ENCODE peak calls at places on chromosomes 16 and 17, in seven cellular contexts. S, M, G, X, R, A and C are unnamed samples.

GRCh38 chr16:86319871-86320270 is 190.5 kb upstream of the FOXF1 start:
- DNase-seq in S (no peak), M (peak), G (peak), X (no peak), R (no peak), A (no peak), C (no peak)

GRCh38 chr17:32933881-32934280 is 5.9 kb downstream of the TMEM98 start:
- DNase-seq in S (no peak), M (peak), G (no peak), X (no peak), R (no peak), A (no peak), C (peak)

GRCh38 chr16:24471616-24472015 is 67.8 kb upstream of the RBBP6 start:
- DNase-seq in S (no peak), M (no peak), G (no peak), X (no peak), R (no peak), A (no peak), C (no peak)

GRCh38 chr17:32870969-32871368 is 6.0 kb downstream of the MYO1D start:
- DNase-seq in S (no peak), M (no peak), G (peak), X (no peak), R (no peak), A (no peak), C (no peak)

GRCh38 chr16:56967733-56968132 is 6.0 kb downstream of the CETP start:
- DNase-seq in S (peak), M (no peak), G (no peak), X (no peak), R (no peak), A (no peak), C (no peak)

GRCh38 chr17:79235808-79236207 is 161.2 kb downstream of the ENGASE start:
- DNase-seq in S (no peak), M (no peak), G (no peak), X (no peak), R (no peak), A (no peak), C (no peak)

GRCh38 chr17:45060382-45060823 is 714 bp upstream of the NMT1 start:
- DNase-seq in S (no peak), M (no peak), G (no peak), X (no peak), R (no peak), A (no peak), C (no peak)

GRCh38 chr17:57001541-57001940 is 23.6 kb downstream of the SCPEP1 start:
- DNase-seq in S (no peak), M (no peak), G (no peak), X (no peak), R (no peak), A (no peak), C (no peak)

GRCh38 chr16:46632778-46633733 is 11.9 kb upstream of the SHCBP1 start:
- DNase-seq in S (peak), M (no peak), G (no peak), X (no peak), R (no peak), A (no peak), C (no peak)

GRCh38 chr16:49622084-49622390 is 233.9 kb downstream of the ZNF423 start:
- DNase-seq in S (no peak), M (no peak), G (no peak), X (no peak), R (no peak), A (no peak), C (no peak)

GRCh38 chr16:58148099-58148498 is 18.9 kb upstream of the CFAP20 start:
- DNase-seq in S (no peak), M (no peak), G (no peak), X (no peak), R (no peak), A (no peak), C (no peak)

GRCh38 chr16:89241187-89242003 is 23.9 kb downstream of the ZNF778 start:
- DNase-seq in S (peak), M (peak), G (peak), X (peak), R (peak), A (peak), C (peak)

GRCh38 chr16:69187891-69188451 is 1.0 kb downstream of the SNTB2 start:
- DNase-seq in S (peak), M (no peak), G (peak), X (peak), R (no peak), A (no peak), C (peak)

GRCh38 chr17:73782641-73783381 is 138.6 kb upstream of the SDK2 start:
- DNase-seq in S (no peak), M (no peak), G (no peak), X (peak), R (no peak), A (peak), C (peak)

GRCh38 chr16:74309789-74310781 is 13.5 kb downstream of the PSMD7 start:
- DNase-seq in S (peak), M (peak), G (peak), X (peak), R (peak), A (peak), C (peak)

GRCh38 chr17:72438783-72439182 is 318.0 kb downstream of the SOX9 start:
- DNase-seq in S (no peak), M (no peak), G (no peak), X (no peak), R (no peak), A (no peak), C (no peak)

GRCh38 chr17:72444517-72445054 is 323.8 kb downstream of the SOX9 start:
- DNase-seq in S (no peak), M (no peak), G (no peak), X (no peak), R (no peak), A (no peak), C (no peak)

GRCh38 chr17:72439893-72440502 is 319.2 kb downstream of the SOX9 start:
- DNase-seq in S (no peak), M (no peak), G (no peak), X (no peak), R (no peak), A (no peak), C (no peak)

GRCh38 chr17:72440961-72441360 is 320.1 kb downstream of the SOX9 start:
- DNase-seq in S (no peak), M (no peak), G (no peak), X (no peak), R (no peak), A (no peak), C (no peak)

GRCh38 chr17:72441899-72442298 is 321.1 kb downstream of the SOX9 start:
- DNase-seq in S (no peak), M (no peak), G (no peak), X (no peak), R (no peak), A (no peak), C (no peak)
- H3K9ac ChIP-seq in S (no peak), M (no peak), G (no peak), X (no peak), R (no peak), A (no peak), C (no peak)

DNA sequence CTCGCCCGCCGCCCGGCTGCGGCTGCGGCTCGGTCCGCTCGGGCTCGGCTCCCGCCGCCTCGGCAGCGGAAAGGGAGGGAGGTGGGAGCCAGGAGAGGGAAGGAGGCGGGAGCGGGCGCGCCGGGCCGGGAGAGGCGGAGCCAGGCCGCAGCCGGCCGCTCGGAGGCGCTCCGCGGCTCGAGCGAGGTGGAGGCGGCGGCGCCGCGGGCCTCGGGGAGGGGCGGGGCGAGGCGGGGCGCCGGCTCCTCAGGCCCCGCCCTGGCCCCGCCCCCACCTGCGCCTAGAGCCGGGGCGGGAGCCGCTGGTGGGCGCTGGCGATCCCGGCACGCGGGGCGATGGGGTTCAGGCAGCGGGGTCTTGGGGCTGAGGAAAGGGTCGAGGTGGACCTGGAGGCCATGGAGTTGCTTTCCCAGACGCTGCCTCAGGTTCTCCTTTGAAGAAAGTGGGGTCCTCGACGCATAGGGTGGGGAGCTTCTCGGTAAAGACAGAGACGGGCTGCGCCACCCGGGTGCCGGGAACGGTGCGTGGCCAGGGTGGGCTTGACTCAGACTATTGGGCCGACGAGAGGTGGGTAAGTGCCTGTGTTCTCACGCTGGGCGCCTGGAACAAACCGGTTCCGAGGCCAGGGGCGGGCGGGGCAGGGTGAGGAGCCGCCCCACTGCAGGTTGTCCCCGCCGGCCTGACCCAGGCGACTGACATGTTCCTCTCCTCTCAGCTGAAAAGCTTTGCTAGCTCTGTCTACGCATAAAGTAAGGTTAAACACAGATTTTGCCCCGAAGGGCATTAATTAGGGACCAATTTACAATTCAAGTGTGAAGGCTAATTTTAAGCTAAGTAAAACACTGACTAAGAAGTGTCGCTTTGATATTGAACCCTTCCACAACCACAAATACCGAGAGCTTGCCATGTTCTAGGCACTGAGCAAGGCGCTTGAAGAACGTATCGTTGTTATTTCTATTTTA is at the start of gene CMTM4:
- DNase-seq in S (peak), M (peak), G (peak), X (peak), R (peak), A (peak), C (peak)
- TF ChIP-seq CTCF in S (peak), M (peak), G (no peak), X (no peak), R (peak), A (peak), C (peak)

GRCh38 chr16:30351586-30352419 is 3.3 kb downstream of the CD2BP2 start:
- DNase-seq in S (no peak), M (peak), G (peak), X (peak), R (no peak), A (peak), C (peak)

GRCh38 chr16:30355144-30355953 is at the start of gene CD2BP2:
- DNase-seq in S (peak), M (peak), G (peak), X (peak), R (peak), A (peak), C (peak)

GRCh38 chr16:30354423-30355143 is 525 bp downstream of the CD2BP2 start:
- DNase-seq in S (no peak), M (peak), G (no peak), X (peak), R (peak), A (no peak), C (peak)

GRCh38 chr16:30352488-30353401 is 2.4 kb downstream of the CD2BP2 start:
- DNase-seq in S (peak), M (no peak), G (no peak), X (no peak), R (peak), A (no peak), C (no peak)

DNA sequence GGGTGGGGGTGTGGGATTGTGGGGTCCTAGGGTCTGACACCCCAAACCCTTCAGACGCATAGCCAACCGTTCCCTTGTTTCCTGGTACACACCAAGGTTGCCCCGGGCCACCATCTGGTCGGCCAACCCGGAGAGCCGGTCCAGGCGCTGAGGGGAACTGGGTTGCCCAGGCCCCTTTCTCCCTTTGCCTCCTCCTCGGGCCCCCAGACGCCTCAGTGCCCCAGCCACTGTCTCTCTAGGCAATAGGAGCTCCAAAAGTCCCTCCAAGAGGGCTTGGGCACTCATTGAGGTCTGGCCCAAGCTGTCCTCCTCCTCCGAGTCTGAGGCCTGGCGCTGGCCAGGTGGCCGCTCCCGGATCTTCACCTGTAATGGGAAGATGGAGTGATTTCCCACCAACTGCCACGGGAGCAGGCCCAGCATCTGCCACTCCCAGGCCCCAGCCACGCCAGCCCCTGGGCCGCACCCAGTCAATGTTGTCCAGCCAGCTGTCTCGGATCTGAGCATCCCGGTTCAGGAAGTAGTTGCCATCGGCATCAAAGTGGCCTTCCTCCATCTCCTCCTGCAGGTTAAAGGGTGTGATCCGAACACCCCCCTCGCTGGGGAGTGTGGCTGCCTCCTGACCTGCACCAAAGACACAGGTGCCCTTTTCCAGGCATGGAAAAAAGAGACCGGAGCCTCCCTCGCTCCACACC is 1.5 kb downstream of the CD2BP2 start:
- DNase-seq in S (no peak), M (no peak), G (no peak), X (no peak), R (no peak), A (no peak), C (no peak)
- H3K4me3 ChIP-seq in S (peak), M (no peak), G (peak), X (peak), R (peak), A (peak), C (peak)

DNA sequence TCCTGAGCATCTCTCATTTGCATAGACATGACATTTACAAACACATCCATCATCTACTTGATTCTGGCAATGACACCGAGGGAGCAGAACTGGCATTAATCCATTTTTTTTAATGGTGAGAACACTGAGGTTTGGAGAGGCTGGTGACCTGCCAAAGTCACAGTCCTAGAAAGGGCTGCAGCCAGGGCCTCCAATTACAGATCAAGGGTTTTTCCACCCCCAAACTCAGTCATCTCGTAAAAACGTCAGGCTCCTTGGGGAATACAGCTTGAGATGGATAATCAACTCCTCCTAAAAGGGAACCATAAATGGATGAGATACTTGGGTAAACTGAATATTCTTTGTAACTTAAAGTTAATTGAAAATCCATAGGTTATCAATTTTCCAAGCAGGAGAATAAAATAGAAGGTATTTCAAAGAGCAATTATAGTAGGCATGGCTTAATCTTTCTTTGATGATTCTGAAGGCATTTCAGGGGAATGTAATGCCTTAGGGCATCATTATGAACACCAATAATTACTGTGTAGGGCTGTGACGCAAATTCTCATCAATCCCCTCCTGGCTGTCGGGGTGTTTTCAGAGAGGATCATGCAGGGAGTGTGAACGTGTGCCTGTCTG is 9.5 kb upstream of the MEOX1 start:
- DNase-seq in S (no peak), M (no peak), G (no peak), X (no peak), R (no peak), A (no peak), C (peak)
- H3K9ac ChIP-seq in S (no peak), M (no peak), G (no peak), X (no peak), R (no peak), A (no peak), C (no peak)

GRCh38 chr16:50939356-50939755 is 197.5 kb downstream of the CYLD start:
- DNase-seq in S (no peak), M (no peak), G (no peak), X (no peak), R (no peak), A (no peak), C (no peak)

GRCh38 chr16:50941651-50942050 is 199.8 kb downstream of the CYLD start:
- DNase-seq in S (no peak), M (no peak), G (no peak), X (no peak), R (no peak), A (no peak), C (no peak)

GRCh38 chr16:50940275-50940854 is 198.5 kb downstream of the CYLD start:
- DNase-seq in S (no peak), M (no peak), G (no peak), X (no peak), R (no peak), A (no peak), C (no peak)

GRCh38 chr16:50944431-50944830 is 202.5 kb downstream of the CYLD start:
- DNase-seq in S (no peak), M (no peak), G (no peak), X (no peak), R (no peak), A (no peak), C (no peak)

GRCh38 chr16:50942143-50942542 is 200.3 kb downstream of the CYLD start:
- DNase-seq in S (no peak), M (no peak), G (no peak), X (no peak), R (no peak), A (no peak), C (no peak)
- TF ChIP-seq CTCF in S (no peak), M (no peak), G (no peak), X (no peak), R (no peak), A (peak), C (no peak)

DNA sequence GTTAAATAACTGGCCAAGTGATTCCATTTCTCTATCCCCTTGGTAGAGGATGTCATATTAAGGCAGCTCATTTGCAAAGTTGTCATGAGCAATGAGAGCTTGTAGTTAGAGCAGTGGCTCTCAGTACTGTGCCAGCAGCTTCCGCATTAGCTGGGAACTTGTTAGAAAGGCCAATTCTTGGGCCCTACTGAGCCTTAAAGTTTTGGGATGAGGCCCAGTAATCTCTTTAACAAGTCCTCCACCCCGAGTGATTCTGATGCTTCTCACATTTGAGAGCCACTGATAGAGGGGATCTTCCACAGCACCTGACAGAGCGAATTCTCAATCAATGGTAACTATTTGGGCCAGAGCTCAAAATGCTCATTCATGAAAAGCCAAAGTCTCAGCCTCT is 20.2 kb upstream of the CCL1 start:
- DNase-seq in S (no peak), M (no peak), G (no peak), X (no peak), R (no peak), A (no peak), C (no peak)
- H3K4me3 ChIP-seq in S (no peak), M (no peak), G (no peak), X (no peak), R (no peak), A (no peak), C (no peak)

DNA sequence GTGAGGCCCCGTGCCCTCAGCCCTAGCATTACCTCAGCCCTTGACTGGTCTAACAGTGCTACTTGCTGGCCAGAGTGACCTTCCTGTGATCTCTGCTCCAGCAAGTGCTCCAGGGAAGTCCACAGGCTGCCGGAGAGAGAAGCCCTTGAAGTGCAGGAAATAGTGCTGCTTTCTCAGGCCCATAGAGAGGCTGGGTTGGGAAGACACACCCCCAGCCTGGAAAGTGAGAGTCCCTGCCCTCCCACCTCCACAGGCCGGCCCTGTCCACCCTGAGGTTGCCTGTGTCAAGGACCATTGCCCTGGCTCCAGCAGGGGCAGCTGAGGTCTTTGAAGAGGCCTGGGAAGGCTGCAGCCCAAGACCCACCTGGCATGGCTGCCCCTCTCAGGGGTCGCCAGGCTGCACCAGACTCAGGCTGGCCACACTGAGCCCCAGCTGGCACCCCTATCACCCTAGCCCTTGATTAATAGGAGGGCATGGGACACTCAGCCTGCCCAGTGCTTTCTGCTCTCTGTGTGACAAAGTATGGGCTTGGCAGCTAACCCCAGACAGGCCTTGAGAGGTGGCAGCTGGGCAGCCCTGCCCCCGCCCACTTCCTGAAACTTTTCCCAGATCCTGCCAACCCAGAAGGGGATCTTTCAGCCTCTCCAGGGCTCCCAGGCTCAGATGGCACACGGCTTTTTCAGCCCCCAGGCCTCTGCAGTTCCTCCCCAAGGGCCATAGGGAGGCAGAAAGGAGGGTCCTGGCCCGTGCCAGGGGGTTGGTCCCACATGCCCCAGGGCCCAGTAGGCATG is 21.7 kb downstream of the ATP6V0D1 start:
- DNase-seq in S (peak), M (no peak), G (no peak), X (peak), R (peak), A (no peak), C (no peak)
- H3K9ac ChIP-seq in S (peak), M (no peak), G (no peak), X (peak), R (no peak), A (no peak), C (no peak)

GRCh38 chr17:63347475-63347874 is 98.6 kb downstream of the CYB561 start:
- DNase-seq in S (no peak), M (no peak), G (no peak), X (no peak), R (no peak), A (no peak), C (no peak)
- TF ChIP-seq CTCF in S (no peak), M (no peak), G (no peak), X (no peak), R (no peak), A (no peak), C (no peak)